ENCODE peak calls at places on chromosomes 4 and X, in nine cellular contexts. S is tibial nerve, H is stomach, G is GM12878, W is A549, P is transverse colon, I is ovary, O is H1, L is upper lobe of left lung. N is an unnamed sample.

GRCh38 chrX:53483838-53484420 is 49.8 kb upstream of the HSD17B10 start:
- DNase-seq in P (no peak), W (no peak), I (no peak), O (no peak), G (no peak), S (no peak), H (no peak), L (no peak), N (no peak)

GRCh38 chr4:26238782-26239647 is 81.8 kb upstream of the RBPJ start:
- DNase-seq in G (no peak), I (no peak), L (no peak), S (peak; percentile 43), W (no peak), P (no peak), H (no peak), O (no peak), N (no peak)

GRCh38 chrX:37943554-37943953 is 62.8 kb upstream of the SYTL5 start:
- DNase-seq in I (no peak), L (no peak), P (no peak), W (no peak), H (no peak), S (no peak), O (no peak), G (no peak), N (no peak)

GRCh38 chrX:115260330-115260729 is 26.4 kb upstream of the LRCH2 start:
- DNase-seq in H (no peak), P (no peak), S (no peak), W (no peak), O (no peak), I (no peak), L (no peak), G (no peak), N (no peak)

GRCh38 chr4:168723020-168723419 is 226.2 kb downstream of the PALLD start:
- DNase-seq in S (peak; percentile 34), W (no peak), G (no peak), L (no peak), O (no peak), I (no peak), H (no peak), P (no peak), N (no peak)

GRCh38 chr4:117560329-117560728 is 474.0 kb upstream of the NDST3 start:
- DNase-seq in P (no peak), L (no peak), I (no peak), H (no peak), W (peak; percentile 6), S (no peak), G (no peak), O (no peak), N (no peak)

GRCh38 chr4:46254788-46255187 is 130.9 kb upstream of the GABRG1 start:
- DNase-seq in I (no peak), P (no peak), S (no peak), O (no peak), G (no peak), W (no peak), L (no peak), H (no peak), N (no peak)

GRCh38 chrX:149569770-149570169 is 17.5 kb downstream of the MAGEA9B start:
- DNase-seq in O (no peak), S (no peak), P (no peak), L (no peak), H (no peak), I (no peak), G (no peak), W (no peak), N (no peak)

GRCh38 chr4:73172166-73172565 is 86.4 kb downstream of the ANKRD17 start:
- DNase-seq in I (no peak), L (no peak), S (no peak), O (no peak), P (no peak), W (no peak), H (no peak), G (no peak), N (no peak)

GRCh38 chr4:42588909-42589308 is 68.0 kb downstream of the ATP8A1 start:
- DNase-seq in S (no peak), G (no peak), I (no peak), H (no peak), O (no peak), P (no peak), L (no peak), W (no peak), N (no peak)

GRCh38 chr4:13059015-13059414 is 425.1 kb downstream of the RAB28 start:
- DNase-seq in H (no peak), P (no peak), W (no peak), S (no peak), L (no peak), I (no peak), O (no peak), G (no peak), N (no peak)

DNA sequence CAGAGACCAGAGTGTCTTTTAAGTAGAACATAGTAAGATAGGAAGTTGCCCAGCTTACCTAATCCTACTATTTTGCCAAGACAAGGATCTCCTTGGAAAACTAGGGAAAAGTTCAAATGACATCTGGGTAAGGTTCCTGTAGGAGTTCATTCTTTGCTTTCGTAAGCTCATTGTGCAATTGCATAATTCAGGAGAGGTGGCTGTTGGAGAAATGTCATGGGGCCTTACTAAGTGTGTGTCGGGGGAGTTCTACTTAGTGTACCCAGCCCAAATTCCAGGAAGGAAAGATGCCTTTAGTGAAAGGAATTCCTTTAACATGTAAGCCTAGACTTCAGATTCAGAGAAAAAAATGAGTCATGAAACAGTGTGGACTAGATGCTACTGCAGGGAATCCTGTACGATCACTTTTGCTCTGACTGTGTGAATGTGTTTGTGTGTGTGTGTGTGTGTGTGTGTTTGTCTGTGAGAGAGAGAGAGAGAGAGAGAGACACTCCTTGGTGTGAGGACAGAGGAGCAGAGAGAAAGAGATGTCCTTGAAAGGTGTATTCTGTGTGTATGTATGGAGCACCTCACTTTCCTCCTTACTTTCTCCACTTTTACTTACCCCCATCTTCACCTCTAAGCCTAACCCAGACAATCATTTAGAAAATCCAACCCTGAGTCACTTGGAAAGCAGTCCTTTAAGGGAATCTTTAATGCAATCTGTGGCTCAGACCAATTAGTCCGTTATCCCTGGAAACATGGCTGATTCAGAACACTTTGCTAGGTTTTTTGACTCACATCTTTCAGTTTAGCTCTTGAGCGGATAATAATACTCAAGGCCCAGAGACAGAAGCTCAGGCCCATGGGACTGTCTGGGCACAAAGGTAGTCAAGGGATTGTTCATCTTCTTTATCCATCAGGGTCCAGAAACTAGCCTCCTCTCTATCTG is 114.5 kb upstream of the ACSL4 start:
- DNase-seq in W (peak; percentile 62), O (no peak), P (no peak), H (no peak), L (peak; percentile 30), I (peak; percentile 28), G (no peak), S (peak; percentile 16), N (no peak)
- TF ChIP-seq EP300 in W (peak; percentile 31), O (no peak), P (no peak), H (no peak), L (peak; percentile 86), I (no peak), G (no peak), S (peak; percentile 62), N (no peak)

GRCh38 chrX:150696264-150696789 is 3.1 kb downstream of the MTMR1 start:
- DNase-seq in H (no peak), L (no peak), S (no peak), G (no peak), P (no peak), W (no peak), I (no peak), O (no peak), N (no peak)

GRCh38 chrX:150694738-150695410 is 1.7 kb downstream of the MTMR1 start:
- DNase-seq in W (no peak), G (no peak), S (no peak), H (no peak), I (no peak), O (no peak), P (no peak), L (no peak), N (no peak)

GRCh38 chrX:150692296-150692695 is 900 bp upstream of the MTMR1 start:
- DNase-seq in S (no peak), I (no peak), O (no peak), L (no peak), H (no peak), P (no peak), W (no peak), G (no peak), N (no peak)

GRCh38 chrX:150692837-150693781 is at the start of gene MTMR1:
- DNase-seq in P (peak; percentile 42), H (peak; percentile 44), O (no peak), G (no peak), I (peak; percentile 35), L (peak; percentile 44), W (no peak), S (no peak), N (no peak)

DNA sequence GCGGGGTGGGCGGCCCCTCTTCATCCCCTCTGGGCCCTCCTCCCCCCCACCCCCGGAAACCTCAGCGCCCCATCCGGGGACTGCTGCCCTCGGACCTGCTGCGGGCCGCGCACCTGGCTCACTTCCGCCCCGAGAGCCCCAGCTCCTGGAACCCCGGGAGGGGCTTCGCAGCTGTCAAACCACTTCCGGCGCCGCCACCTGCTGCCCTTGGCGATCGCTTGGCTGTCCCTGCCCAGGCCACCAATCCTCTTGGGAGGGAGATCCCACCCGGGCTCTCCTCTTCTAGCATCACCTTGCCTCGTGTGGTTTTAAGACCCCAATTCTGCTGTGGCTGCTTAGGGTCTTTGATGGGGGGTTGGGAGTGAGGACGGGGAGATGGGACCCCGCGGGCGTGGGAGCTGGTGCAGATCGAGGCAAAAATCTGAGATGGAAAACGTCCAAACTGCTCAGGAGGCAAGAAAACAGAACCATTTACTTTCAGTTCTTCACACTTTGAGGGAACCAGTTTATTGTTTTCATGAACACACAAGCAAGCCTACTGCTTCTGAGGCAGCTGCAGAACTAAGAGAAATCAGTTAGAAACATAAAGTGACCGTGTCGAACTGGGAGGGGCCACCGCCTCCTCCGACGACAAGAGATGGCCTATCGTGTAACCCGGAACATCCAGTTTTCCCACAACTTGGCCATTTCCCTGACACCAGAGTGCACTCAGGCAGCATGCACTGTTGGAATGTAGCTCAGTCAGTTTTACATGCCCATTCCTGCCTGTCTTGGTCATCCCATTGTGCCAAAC is 782 bp downstream of the MTMR1 start:
- DNase-seq in I (peak; percentile 32), O (peak; percentile 64), P (peak; percentile 80), G (no peak), S (no peak), W (peak; percentile 21), L (peak; percentile 71), H (peak; percentile 66), N (no peak)
- TF ChIP-seq EP300 in I (no peak), O (no peak), P (no peak), G (no peak), S (no peak), W (no peak), L (no peak), H (no peak), N (no peak)

DNA sequence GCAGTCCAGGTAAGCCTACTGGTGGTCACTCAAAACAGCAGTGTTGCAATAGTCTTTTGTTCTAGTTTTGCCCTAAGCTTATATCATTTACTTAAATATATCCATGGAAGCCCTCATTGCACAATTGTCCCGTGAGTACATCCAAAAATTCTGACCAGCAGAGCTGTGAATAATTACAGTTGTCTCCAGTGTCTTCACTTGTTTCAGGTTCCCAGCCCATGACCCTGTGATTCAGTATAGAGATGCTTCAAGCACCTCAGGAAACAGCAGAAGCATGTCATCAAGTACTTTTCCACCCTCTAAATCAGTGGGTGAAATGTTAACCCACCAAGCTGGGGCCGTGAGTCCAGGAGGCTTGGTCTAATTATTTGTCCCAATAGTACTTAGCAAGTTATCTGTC is 214.9 kb upstream of the RPS6KA3 start:
- DNase-seq in W (no peak), O (no peak), S (no peak), G (no peak), L (no peak), I (no peak), H (no peak), P (no peak), N (no peak)
- TF ChIP-seq EP300 in W (no peak), O (no peak), S (no peak), G (no peak), L (no peak), I (no peak), H (no peak), P (no peak), N (no peak)

GRCh38 chr4:185508162-185508561 is 27.1 kb downstream of the PDLIM3 start:
- DNase-seq in L (no peak), O (no peak), G (no peak), H (no peak), P (no peak), S (no peak), I (no peak), W (no peak), N (no peak)
- TF ChIP-seq EP300 in L (no peak), O (no peak), G (no peak), H (no peak), P (no peak), S (no peak), I (no peak), W (no peak), N (no peak)